ENCODE peak calls at places on chromosomes 4 and X, in five cellular contexts. H is tibial nerve, A is A549, T is heart left ventricle, D is lower leg skin. N is an unnamed sample.

GRCh38 chr4:2482693-2483092 is 13.8 kb downstream of the RNF4 start:
- DNase-seq in H (no peak), A (no peak), D (no peak), T (peak; percentile 47), N (no peak)

GRCh38 chrX:39953879-39954278 is 143.9 kb downstream of the BCOR start:
- DNase-seq in A (peak; percentile 88), T (peak; percentile 47), D (peak; percentile 14), H (peak; percentile 66), N (peak; percentile 77)

GRCh38 chr4:8431553-8431952 is 9.0 kb downstream of the ACOX3 start:
- DNase-seq in A (no peak), T (no peak), D (no peak), H (no peak), N (no peak)

GRCh38 chr4:149280886-149281285 is 534.8 kb downstream of the IQCM start:
- DNase-seq in A (no peak), H (no peak), T (no peak), D (no peak), N (no peak)

GRCh38 chrX:107324493-107325310 is 118.3 kb downstream of the DNAAF6 start:
- DNase-seq in A (peak; percentile 41), H (no peak), T (peak; percentile 14), D (no peak), N (no peak)

GRCh38 chrX:135695471-135695870 is 18.0 kb upstream of the CT45A1 start:
- DNase-seq in T (no peak), A (no peak), H (no peak), D (no peak), N (no peak)

GRCh38 chr4:182975806-182976205 is 58.6 kb upstream of the DCTD start:
- DNase-seq in T (no peak), D (no peak), A (peak; percentile 61), H (no peak), N (no peak)

GRCh38 chr4:31234494-31234893 is 514.3 kb downstream of the PCDH7 start:
- DNase-seq in D (no peak), H (no peak), A (peak; percentile 5), T (no peak), N (no peak)

GRCh38 chrX:49921109-49921508 is 1.3 kb upstream of the CLCN5 start:
- DNase-seq in T (no peak), D (no peak), H (no peak), A (no peak), N (no peak)

GRCh38 chrX:72048515-72049455 is 82.9 kb downstream of the RTL5 start:
- DNase-seq in H (no peak), T (no peak), A (peak; percentile 21), D (no peak), N (no peak)

GRCh38 chr4:41594439-41594838 is 56.5 kb downstream of the LIMCH1 start:
- DNase-seq in H (no peak), T (peak; percentile 51), A (no peak), D (no peak), N (no peak)

GRCh38 chrX:108396188-108396885 is 41.9 kb downstream of the COL4A6 start:
- DNase-seq in D (no peak), T (no peak), H (no peak), A (peak; percentile 69), N (no peak)

GRCh38 chrX:119672252-119672825 is 20.6 kb downstream of the SEPTIN6 start:
- DNase-seq in A (no peak), D (no peak), H (no peak), T (no peak), N (no peak)

GRCh38 chr4:121778991-121779628 is 14.1 kb upstream of the SMIM43 start:
- DNase-seq in A (no peak), H (no peak), T (no peak), D (no peak), N (no peak)

GRCh38 chr4:140176735-140177134 is 22.8 kb upstream of the MAML3 start:
- DNase-seq in D (no peak), T (no peak), H (no peak), A (no peak), N (no peak)

GRCh38 chrX:42536286-42536685 is 241.7 kb downstream of the PPP1R2C start:
- DNase-seq in A (no peak), D (no peak), H (no peak), T (no peak), N (no peak)

GRCh38 chr4:12889054-12889453 is 595.1 kb downstream of the RAB28 start:
- DNase-seq in D (peak; percentile 28), H (no peak), A (peak; percentile 0), T (peak; percentile 17), N (no peak)

GRCh38 chrX:131987252-131987651 is 35.9 kb upstream of the STK26 start:
- DNase-seq in H (no peak), D (no peak), A (no peak), T (no peak), N (no peak)

GRCh38 chr4:87209696-87210095 is 10.7 kb downstream of the KLHL8 start:
- DNase-seq in A (no peak), H (no peak), T (peak; percentile 27), D (peak; percentile 61), N (no peak)

DNA sequence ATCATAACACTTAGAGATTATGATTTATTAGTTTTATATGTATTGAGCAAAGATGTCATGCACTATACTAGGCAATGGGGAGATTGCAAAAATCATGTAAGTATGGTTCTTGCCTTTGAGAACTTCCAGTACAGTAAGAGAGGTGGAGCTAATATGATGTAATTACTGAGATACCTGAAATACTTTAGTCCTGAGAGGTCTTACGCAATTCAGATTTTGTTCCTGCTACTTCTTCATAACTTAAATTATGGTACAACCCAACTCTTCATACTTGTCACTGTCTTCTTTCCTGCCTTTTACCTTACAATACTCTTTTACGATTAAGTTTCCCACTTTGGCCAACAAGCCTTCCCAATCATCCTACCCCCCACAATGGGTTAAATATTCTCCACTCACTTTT is 564.2 kb upstream of the PITX2 start:
- DNase-seq in D (no peak), A (no peak), H (no peak), T (no peak), N (no peak)
- TF ChIP-seq CTCF in D (no peak), A (no peak), H (no peak), T (no peak), N (no peak)

GRCh38 chr4:625631-626031 is 258 bp downstream of the PDE6B start:
- DNase-seq in D (no peak), A (no peak), H (no peak), T (no peak), N (no peak)
- TF ChIP-seq POLR2A in D (no peak), A (no peak), H (no peak), T (no peak), N (no peak)

GRCh38 chrX:3520458-3520857 is 174.0 kb upstream of the MXRA5 start:
- DNase-seq in A (no peak), T (no peak), D (no peak), H (no peak), N (no peak)
- H3K4me3 ChIP-seq in A (no peak overlapping the region), T (no peak overlapping the region), D (no peak overlapping the region), H (no peak overlapping the region), N (no peak overlapping the region)

GRCh38 chr4:168867128-168867527 is 142.9 kb downstream of the CBR4 start:
- DNase-seq in T (no peak), A (no peak), D (no peak), H (no peak), N (no peak)
- TF ChIP-seq CTCF in T (no peak), A (no peak), D (no peak), H (no peak), N (no peak)

GRCh38 chr4:95544433-95545103 is 4.2 kb downstream of the UNC5C start:
- DNase-seq in T (no peak), D (no peak), A (no peak), H (no peak), N (no peak)
- TF ChIP-seq POLR2A in T (no peak), D (no peak), A (no peak), H (no peak), N (no peak)

DNA sequence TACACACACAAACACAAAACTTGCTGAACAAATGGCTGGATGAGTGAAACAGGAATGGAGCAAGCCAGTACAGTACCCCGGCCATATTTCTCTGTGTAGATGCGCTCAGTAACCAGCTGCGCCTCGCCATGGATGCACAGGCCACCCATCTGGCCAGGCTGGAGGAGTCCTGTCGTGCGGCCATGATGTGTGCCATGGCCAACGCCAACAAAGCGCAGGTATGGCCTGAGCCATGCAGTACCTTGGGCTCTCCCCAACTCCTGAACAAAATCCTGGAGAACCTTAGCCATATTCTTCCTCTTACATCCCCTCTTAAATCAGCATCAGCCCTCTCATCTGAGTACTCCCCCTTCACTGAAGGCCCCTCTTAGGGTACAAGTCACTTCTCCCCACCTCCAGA is 4.4 kb downstream of the HSD17B10 start:
- DNase-seq in D (no peak), T (no peak), A (no peak), H (no peak), N (no peak)
- H3K4me3 ChIP-seq in D (no peak overlapping the region), T (no peak overlapping the region), A (no peak overlapping the region), H (no peak overlapping the region), N (no peak overlapping the region)

GRCh38 chrX:101262590-101262989 is 28.5 kb downstream of the TAF7L start:
- DNase-seq in A (no peak), D (no peak), H (no peak), T (no peak), N (no peak)

GRCh38 chrX:101258260-101258581 is 32.9 kb downstream of the TAF7L start:
- DNase-seq in A (no peak), H (no peak), T (no peak), D (no peak), N (no peak)

GRCh38 chrX:101257448-101258259 is 33.5 kb downstream of the TAF7L start:
- DNase-seq in A (no peak), D (no peak), T (no peak), H (no peak), N (no peak)

GRCh38 chrX:101263766-101264165 is 27.4 kb downstream of the TAF7L start:
- DNase-seq in D (no peak), T (no peak), H (no peak), A (no peak), N (no peak)

GRCh38 chrX:101260435-101260834 is 30.7 kb downstream of the TAF7L start:
- DNase-seq in D (no peak), T (no peak), H (no peak), A (peak; percentile 15), N (no peak)
- TF ChIP-seq CTCF in D (no peak), T (no peak), H (no peak), A (no peak), N (no peak)